ENCODE peak calls at places on chromosomes 11 and 22, in six cellular contexts. G is H9, J is mesenchymal stem cell, A is H1, X is trophoblast cell, W is IMR-90. Z is an unnamed sample.

GRCh38 chr22:25113316-25113721 is 86.3 kb upstream of the CRYBB3 start:
- DNase-seq in G (no peak), J (peak), A (no peak), X (no peak), W (no peak), Z (no peak)

GRCh38 chr22:25193548-25193947 is 6.1 kb upstream of the CRYBB3 start:
- DNase-seq in G (peak), J (no peak), A (no peak), X (no peak), W (no peak), Z (peak)

GRCh38 chr11:108895579-108896480 is 231.0 kb downstream of the DDX10 start:
- DNase-seq in G (no peak), J (peak), A (no peak), X (no peak), W (peak), Z (no peak)

GRCh38 chr11:117107701-117108590 is 9.7 kb upstream of the SIK3 start:
- DNase-seq in G (no peak), J (peak), A (no peak), X (peak), W (peak), Z (no peak)

GRCh38 chr11:27469333-27469680 is 3.3 kb downstream of the LGR4 start:
- DNase-seq in G (no peak), J (no peak), A (no peak), X (no peak), W (no peak), Z (no peak)

GRCh38 chr11:134599180-134599810 is 187.3 kb upstream of the B3GAT1 start:
- DNase-seq in G (peak), J (no peak), A (no peak), X (no peak), W (no peak), Z (no peak)

GRCh38 chr11:65060913-65061408 is 2.6 kb upstream of the NAALADL1 start:
- DNase-seq in G (peak), J (no peak), A (no peak), X (peak), W (no peak), Z (no peak)

GRCh38 chr11:14364322-14364721 is 5.3 kb upstream of the RRAS2 start:
- DNase-seq in G (no peak), J (no peak), A (no peak), X (no peak), W (peak), Z (no peak)

GRCh38 chr11:133906241-133906640 is 50.5 kb downstream of the IGSF9B start:
- DNase-seq in G (no peak), J (no peak), A (no peak), X (no peak), W (no peak), Z (no peak)

GRCh38 chr11:131713529-131714134 is 343.2 kb downstream of the NTM start:
- DNase-seq in G (no peak), J (no peak), A (no peak), X (no peak), W (no peak), Z (no peak)

GRCh38 chr11:72762641-72763304 is 10.6 kb upstream of the ARAP1 start:
- DNase-seq in G (no peak), J (no peak), A (no peak), X (no peak), W (no peak), Z (no peak)

GRCh38 chr22:39106326-39106725 is 9.3 kb downstream of the APOBEC3H start:
- DNase-seq in G (no peak), J (no peak), A (no peak), X (no peak), W (no peak), Z (no peak)

GRCh38 chr11:487571-488021 is 19.4 kb downstream of the RNH1 start:
- DNase-seq in G (no peak), J (no peak), A (no peak), X (no peak), W (no peak), Z (no peak)

GRCh38 chr11:18455686-18456372 is at the start of gene LDHAL6A:
- DNase-seq in G (peak), J (no peak), A (no peak), X (peak), W (no peak), Z (no peak)

GRCh38 chr22:31400023-31400397 is 606 bp downstream of the DRG1 start:
- DNase-seq in G (no peak), J (peak), A (no peak), X (no peak), W (peak), Z (peak)

GRCh38 chr11:24859801-24860300 is 363.0 kb downstream of the LUZP2 start:
- DNase-seq in G (no peak), J (no peak), A (no peak), X (no peak), W (no peak), Z (no peak)

GRCh38 chr11:34431979-34432378 is 6.8 kb upstream of the CAT start:
- DNase-seq in G (no peak), J (no peak), A (no peak), X (no peak), W (no peak), Z (no peak)

GRCh38 chr11:120867988-120868387 is 155.9 kb upstream of the TBCEL start:
- DNase-seq in G (no peak), J (no peak), A (no peak), X (no peak), W (no peak), Z (no peak)

GRCh38 chr22:29049655-29050263 is 11.9 kb downstream of the C22orf31 start:
- DNase-seq in G (no peak), J (no peak), A (no peak), X (no peak), W (no peak), Z (no peak)

GRCh38 chr11:75280770-75281468 is 40.3 kb downstream of the TPBGL start:
- DNase-seq in G (no peak), J (no peak), A (no peak), X (no peak), W (no peak), Z (no peak)

GRCh38 chr11:92955900-92956299 is 13.6 kb upstream of the MTNR1B start:
- DNase-seq in G (no peak), J (no peak), A (no peak), X (no peak), W (no peak), Z (no peak)

GRCh38 chr11:117126223-117126965 is 17.7 kb upstream of the PAFAH1B2 start:
- DNase-seq in G (no peak), J (no peak), A (no peak), X (no peak), W (no peak), Z (no peak)

GRCh38 chr11:118142081-118142480 is 10.5 kb downstream of the SCN4B start:
- DNase-seq in G (no peak), J (peak), A (no peak), X (peak), W (no peak), Z (no peak)

GRCh38 chr22:22244337-22245250 is at the start of gene VPREB1:
- DNase-seq in G (no peak), J (no peak), A (no peak), X (peak), W (no peak), Z (no peak)

GRCh38 chr11:70402685-70403084 is 4.4 kb downstream of the CTTN start:
- DNase-seq in G (no peak), J (no peak), A (no peak), X (peak), W (no peak), Z (no peak)
- H2AFZ ChIP-seq in G (no peak), J (no peak), A (no peak), X (no peak), W (no peak), Z (no peak)

GRCh38 chr22:20751185-20751851 is 22.6 kb upstream of the SERPIND1 start:
- DNase-seq in G (peak), J (peak), A (no peak), X (peak), W (no peak), Z (no peak)
- H3K14ac ChIP-seq in G (no peak), J (no peak), A (no peak), X (no peak), W (no peak), Z (no peak)

GRCh38 chr11:121928597-121929580 is 187.1 kb downstream of the BLID start:
- DNase-seq in G (peak), J (no peak), A (no peak), X (no peak), W (no peak), Z (peak)
- H2AFZ ChIP-seq in G (peak), J (no peak), A (peak), X (no peak), W (peak), Z (peak)

GRCh38 chr22:37356922-37357321 is 70.4 kb downstream of the ELFN2 start:
- DNase-seq in G (no peak), J (no peak), A (no peak), X (no peak), W (no peak), Z (no peak)
- H3K14ac ChIP-seq in G (no peak), J (no peak), A (no peak), X (no peak), W (no peak), Z (no peak)

Z was measured in neuronal stem cell.